ENCODE peak calls at places on chromosomes 6 and 20, in six cellular contexts. W, T, V, O, U and Y are unnamed samples.

GRCh38 chr6:119163006-119163405 is 84.5 kb upstream of the FAM184A start:
- DNase-seq in W (no peak), T (no peak), V (no peak), O (no peak), U (no peak), Y (no peak)

GRCh38 chr6:18431581-18431980 is 44.4 kb downstream of the RNF144B start:
- DNase-seq in W (no peak), T (no peak), V (no peak), O (no peak), U (no peak), Y (no peak)

GRCh38 chr20:44993343-44993742 is 27.0 kb downstream of the STK4 start:
- DNase-seq in W (peak; percentile 36), T (no peak), V (no peak), O (no peak), U (peak; percentile 47), Y (no peak)

GRCh38 chr6:48928937-48929336 is 534.1 kb downstream of the MMUT start:
- DNase-seq in W (no peak), T (no peak), V (no peak), O (no peak), U (no peak), Y (no peak)

GRCh38 chr20:877814-878213 is 38.3 kb downstream of the ANGPT4 start:
- DNase-seq in W (no peak), T (no peak), V (no peak), O (no peak), U (no peak), Y (no peak)

GRCh38 chr20:24146231-24146634 is 157.7 kb upstream of the GGTLC1 start:
- DNase-seq in W (no peak), T (no peak), V (no peak), O (no peak), U (no peak), Y (no peak)

GRCh38 chr20:16437387-16437990 is 135.8 kb downstream of the KIF16B start:
- DNase-seq in W (no peak), T (no peak), V (no peak), O (no peak), U (no peak), Y (no peak)

GRCh38 chr6:108661430-108661829 is 100.7 kb downstream of the FOXO3 start:
- DNase-seq in W (peak; percentile 37), T (no peak), V (no peak), O (no peak), U (no peak), Y (no peak)

GRCh38 chr20:33673411-33674293 is 576 bp downstream of the NECAB3 start:
- DNase-seq in W (no peak), T (no peak), V (no peak), O (no peak), U (peak; percentile 6), Y (no peak)

GRCh38 chr20:33673115-33673410 is 1.2 kb downstream of the NECAB3 start:
- DNase-seq in W (no peak), T (no peak), V (no peak), O (no peak), U (peak; percentile 5), Y (no peak)

GRCh38 chr20:33676121-33676520 is 1.9 kb upstream of the NECAB3 start:
- DNase-seq in W (no peak), T (no peak), V (no peak), O (no peak), U (peak; percentile 5), Y (no peak)

GRCh38 chr20:33675127-33675954 is 1.1 kb upstream of the NECAB3 start:
- DNase-seq in W (peak; percentile 41), T (no peak), V (no peak), O (no peak), U (no peak), Y (no peak)

GRCh38 chr20:33674294-33675126 is at the start of gene NECAB3:
- DNase-seq in W (peak; percentile 67), T (no peak), V (peak; percentile 72), O (peak; percentile 91), U (peak; percentile 82), Y (no peak)
- TF ChIP-seq CTCF in W (no peak), T (no peak), V (no peak), O (no peak), U (no peak), Y (no peak)

GRCh38 chr6:139981810-139982550 is 607.5 kb upstream of the CITED2 start:
- DNase-seq in W (peak; percentile 71), T (no peak), V (peak; percentile 9), O (peak; percentile 82), U (no peak), Y (peak; percentile 80)
- H3K4me3 ChIP-seq in W (no peak overlapping the region), T (no peak overlapping the region), V (no peak overlapping the region), O (no peak overlapping the region), U (no peak overlapping the region), Y (no peak overlapping the region)

DNA sequence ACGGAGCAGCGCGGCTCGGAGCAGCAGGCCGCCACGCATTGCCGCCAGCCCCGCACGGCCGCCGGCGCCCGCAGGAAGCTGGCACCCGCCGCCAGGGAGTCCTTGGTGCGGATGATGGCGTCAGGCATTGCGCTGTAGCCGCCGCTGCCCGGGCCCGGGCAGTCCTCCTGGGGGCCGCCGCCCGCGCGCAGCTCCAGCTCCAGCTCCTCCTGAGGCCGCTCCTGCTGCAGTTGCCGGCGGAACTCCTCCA is 638 bp downstream of the LRP11 start:
- DNase-seq in W (no peak), T (no peak), V (no peak), O (no peak), U (no peak), Y (no peak)
- TF ChIP-seq CTCF in W (no peak), T (no peak), V (no peak), O (no peak), U (no peak), Y (no peak)

GRCh38 chr20:8213831-8214587 is 81.9 kb downstream of the PLCB1 start:
- DNase-seq in W (no peak), T (no peak), V (peak; percentile 67), O (no peak), U (peak; percentile 68), Y (no peak)
- H3K4me3 ChIP-seq in W (no peak overlapping the region), T (peak overlapping the region; percentile 45), V (peak overlapping the region; percentile 13), O (no peak overlapping the region), U (peak overlapping the region; percentile 31), Y (no peak overlapping the region)